ENCODE peak calls at places on chromosomes 11 and 22, in five cellular contexts. J is lower lobe of right lung, S is ovary, Y is A549, T is HCT116. F is an unnamed sample.

GRCh38 chr11:45355706-45356041 is 69.5 kb upstream of the SYT13 start:
- DNase-seq in Y (no peak), S (no peak), J (no peak), T (no peak), F (no peak)

GRCh38 chr11:77276271-77276670 is 25.2 kb downstream of the GDPD4 start:
- DNase-seq in J (no peak), Y (no peak), S (no peak), T (no peak), F (no peak)

GRCh38 chr11:117910941-117911630 is 18.1 kb downstream of the TMPRSS13 start:
- DNase-seq in J (no peak), Y (no peak), S (no peak), T (no peak), F (no peak)

GRCh38 chr22:48112687-48113521 is 1350.5 kb downstream of the TBC1D22A start:
- DNase-seq in T (no peak), Y (peak; percentile 14), S (no peak), J (no peak), F (no peak)

GRCh38 chr11:44590769-44591168 is 25.3 kb downstream of the CD82 start:
- DNase-seq in J (no peak), S (no peak), Y (no peak), T (no peak), F (no peak)

GRCh38 chr11:124179311-124179710 is 3.8 kb upstream of the OR10D3 start:
- DNase-seq in Y (no peak), S (no peak), J (no peak), T (no peak), F (no peak)

GRCh38 chr11:70933986-70934583 is 318.3 kb downstream of the SHANK2 start:
- DNase-seq in Y (no peak), S (no peak), J (no peak), T (no peak), F (no peak)

GRCh38 chr11:64711138-64711943 is 11.7 kb downstream of the NRXN2 start:
- DNase-seq in S (no peak), J (no peak), Y (no peak), T (no peak), F (no peak)

GRCh38 chr22:26798433-26799065 is 141.2 kb downstream of the MIAT start:
- DNase-seq in T (no peak), S (no peak), Y (no peak), J (no peak), F (no peak)

GRCh38 chr11:10488121-10488580 is 33.1 kb downstream of the AMPD3 start:
- DNase-seq in S (no peak), T (peak; percentile 86), J (no peak), Y (peak; percentile 18), F (no peak)

GRCh38 chr22:43449205-43449830 is 37.5 kb downstream of the MPPED1 start:
- DNase-seq in T (no peak), S (no peak), Y (no peak), J (no peak), F (no peak)

GRCh38 chr11:13073119-13073981 is 64.2 kb downstream of the RASSF10 start:
- DNase-seq in J (no peak), T (peak; percentile 76), Y (peak; percentile 91), S (no peak), F (no peak)

DNA sequence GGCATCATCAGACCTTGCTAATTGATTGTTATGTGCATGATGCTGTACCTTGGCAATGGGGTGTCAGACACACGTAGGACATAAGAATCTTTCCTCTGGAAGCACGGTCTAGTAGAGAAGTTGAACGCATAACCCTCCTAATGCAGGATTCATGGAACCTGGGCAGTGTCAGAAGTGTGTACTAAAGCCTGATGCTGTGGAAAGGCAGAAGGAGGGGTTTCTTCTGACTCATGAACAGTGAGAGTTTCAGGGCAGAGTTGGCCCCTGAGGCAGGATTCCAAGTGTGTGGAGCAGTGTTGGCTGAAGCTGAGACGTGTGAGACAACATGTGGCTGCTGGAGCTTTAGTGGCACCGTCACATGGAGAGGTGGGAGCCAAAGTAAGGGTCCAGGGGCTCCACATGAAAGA is 3.5 kb downstream of the PANX1 start:
- DNase-seq in S (no peak), T (no peak), Y (no peak), J (no peak), F (no peak)
- H3K4me1 ChIP-seq in S (peaks cover 23% of the 10 kb centered on the region), T (peaks cover 36% of the 10 kb centered on the region), Y (peaks cover 63% of the 10 kb centered on the region), J (peaks cover 66% of the 10 kb centered on the region), F (peaks cover 92% of the 10 kb centered on the region)

GRCh38 chr22:33806191-33806590 is 114.1 kb downstream of the LARGE1 start:
- DNase-seq in Y (no peak), J (no peak), S (no peak), T (no peak), F (no peak)
- TF ChIP-seq CTCF in Y (no peak), J (no peak), S (no peak), T (no peak), F (no peak)

GRCh38 chr11:96161271-96162089 is 181.5 kb downstream of the MAML2 start:
- DNase-seq in Y (no peak), T (no peak), S (no peak), J (no peak), F (no peak)
- H3K4me1 ChIP-seq in Y (peaks cover 18% of the 10 kb centered on the region), T (peaks cover 2% of the 10 kb centered on the region), S (peaks cover 12% of the 10 kb centered on the region), J (peaks cover 38% of the 10 kb centered on the region), F (peaks cover 62% of the 10 kb centered on the region)

GRCh38 chr11:21144556-21144955 is 475.2 kb downstream of the NELL1 start:
- DNase-seq in Y (no peak), J (no peak), T (no peak), S (no peak), F (no peak)

GRCh38 chr11:21137813-21138212 is 468.4 kb downstream of the NELL1 start:
- DNase-seq in S (no peak), J (no peak), T (no peak), Y (no peak), F (no peak)

GRCh38 chr11:21142007-21142406 is 472.6 kb downstream of the NELL1 start:
- DNase-seq in S (no peak), T (no peak), J (no peak), Y (peak; percentile 4), F (no peak)
- TF ChIP-seq CTCF in S (no peak), T (peak; percentile 5), J (no peak), Y (no peak), F (peak; percentile 24)

DNA sequence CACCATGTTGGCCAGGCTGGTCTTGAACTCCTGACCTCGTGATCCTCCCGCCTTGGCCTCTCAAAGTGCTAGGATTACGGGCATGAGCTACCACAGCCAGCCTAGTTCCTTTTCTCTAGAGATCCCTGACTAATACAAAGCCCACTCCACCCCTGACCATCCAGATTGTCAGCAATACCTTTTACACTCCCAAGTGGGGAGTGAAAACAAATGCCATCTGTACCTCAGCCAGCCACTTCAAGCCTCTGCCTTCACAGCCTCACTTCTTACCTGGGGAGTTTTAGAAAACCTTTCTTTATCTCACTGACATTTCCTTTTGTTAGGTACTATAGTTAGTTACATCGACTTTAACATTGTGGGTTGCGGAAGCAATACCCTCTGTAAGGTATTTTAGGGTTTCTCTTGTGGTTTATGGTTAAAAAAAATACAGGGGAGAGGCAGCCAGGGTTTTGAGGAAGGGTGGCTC is 8.8 kb downstream of the TOM1 start:
- DNase-seq in T (no peak), J (no peak), S (no peak), Y (no peak), F (no peak)
- H3K4me1 ChIP-seq in T (peaks cover 25% of the 10 kb centered on the region), J (peaks cover 56% of the 10 kb centered on the region), S (peaks cover 8% of the 10 kb centered on the region), Y (peaks cover 24% of the 10 kb centered on the region), F (peaks cover 99% of the 10 kb centered on the region)

DNA sequence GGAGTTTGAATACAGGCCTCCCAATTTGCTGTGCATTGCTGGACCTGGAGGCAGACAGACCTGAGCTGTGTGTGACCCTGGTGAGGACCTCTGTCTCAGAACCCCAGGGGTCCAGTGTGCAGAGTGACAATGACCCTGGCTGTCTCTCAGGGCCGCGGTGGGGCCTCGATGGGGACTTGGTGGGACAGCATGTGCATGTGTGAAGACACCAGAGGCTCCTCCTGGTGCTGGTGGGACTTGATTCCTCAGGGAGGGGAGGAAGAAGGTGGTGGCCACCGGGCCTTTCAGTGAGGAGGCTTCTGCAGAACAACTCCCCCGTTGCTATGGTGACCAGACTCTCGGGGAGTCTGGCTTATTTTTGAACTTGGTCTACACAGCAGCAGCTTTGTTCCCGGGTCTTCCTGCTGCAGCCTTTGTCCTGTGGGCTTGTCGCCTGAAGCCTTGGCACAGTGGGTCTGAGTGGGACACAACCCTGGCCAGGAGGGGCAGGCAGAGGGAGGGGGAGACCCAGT is 35.3 kb downstream of the MCM5 start:
- DNase-seq in Y (no peak), T (no peak), J (no peak), S (no peak), F (no peak)
- TF ChIP-seq CTCF in Y (no peak), T (no peak), J (no peak), S (no peak), F (no peak)

GRCh38 chr22:21907638-21908522 is 40.4 kb upstream of the MAPK1 start:
- DNase-seq in S (no peak), Y (no peak), J (peak; percentile 1), T (no peak), F (no peak)

GRCh38 chr22:21909871-21910270 is 42.4 kb upstream of the MAPK1 start:
- DNase-seq in Y (no peak), J (no peak), S (no peak), T (no peak), F (no peak)

GRCh38 chr22:21902296-21903087 is 35.0 kb upstream of the MAPK1 start:
- DNase-seq in S (no peak), T (no peak), Y (no peak), J (no peak), F (no peak)

GRCh38 chr22:21898354-21898896 is 31.0 kb upstream of the MAPK1 start:
- DNase-seq in T (no peak), J (no peak), S (no peak), Y (no peak), F (no peak)

GRCh38 chr22:21904250-21904789 is 36.9 kb upstream of the MAPK1 start:
- DNase-seq in Y (no peak), T (no peak), J (peak; percentile 21), S (no peak), F (no peak)
- H3K4me1 ChIP-seq in Y (no peaks in the 10 kb centered on the region), T (no peaks in the 10 kb centered on the region), J (no peaks in the 10 kb centered on the region), S (no peaks in the 10 kb centered on the region), F (no peaks in the 10 kb centered on the region)

GRCh38 chr11:125320347-125321122 is 156.0 kb downstream of the PKNOX2 start:
- DNase-seq in S (no peak), T (no peak), Y (no peak), J (no peak), F (no peak)
- TF ChIP-seq CTCF in S (no peak), T (no peak), Y (no peak), J (no peak), F (no peak)

DNA sequence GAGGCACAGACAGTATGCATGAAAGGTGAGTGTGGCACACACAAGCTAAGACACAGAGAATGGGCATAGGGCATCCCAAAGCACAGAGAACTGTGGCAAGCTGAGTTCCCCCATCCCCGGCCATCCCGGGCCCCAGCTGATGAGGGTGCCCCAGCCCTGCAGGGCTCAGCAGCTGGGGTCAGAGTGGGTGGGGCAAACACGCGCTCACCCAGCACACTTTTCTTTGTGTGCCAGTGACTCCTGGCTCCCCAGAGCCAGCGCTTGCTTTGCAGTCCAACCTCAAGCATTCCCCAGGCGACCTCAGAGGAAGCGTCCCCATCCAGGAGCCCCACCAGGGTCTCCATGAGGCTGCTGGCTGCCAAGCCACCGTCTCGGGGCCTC is 4.7 kb upstream of the SYT8 start:
- DNase-seq in Y (no peak), J (peak; percentile 42), S (no peak), T (no peak), F (no peak)
- H3K4me1 ChIP-seq in Y (peaks cover 84% of the 10 kb centered on the region), J (peaks cover 56% of the 10 kb centered on the region), S (no peaks in the 10 kb centered on the region), T (peaks cover 65% of the 10 kb centered on the region), F (peaks cover 25% of the 10 kb centered on the region)

F was measured in left ventricle myocardium inferior.